ENCODE peak calls at places on chromosomes 16 and 17, in four cellular contexts. M, C, R and Y are unnamed samples.

GRCh38 chr16:2537451-2538379 is at the start of gene PDPK1:
- DNase-seq in M (peak), C (peak), R (peak), Y (peak)

GRCh38 chr16:58518980-58519368 is 3.7 kb downstream of the SETD6 start:
- DNase-seq in M (no peak), C (no peak), R (no peak), Y (no peak)

GRCh38 chr16:89315271-89315670 is 97.8 kb downstream of the ZNF778 start:
- DNase-seq in M (no peak), C (no peak), R (no peak), Y (no peak)

GRCh38 chr16:59067207-59067606 is 333.1 kb upstream of the GOT2 start:
- DNase-seq in M (peak), C (no peak), R (no peak), Y (no peak)

GRCh38 chr17:77269696-77270681 is 129.2 kb downstream of the SEC14L1 start:
- DNase-seq in M (no peak), C (no peak), R (no peak), Y (no peak)

GRCh38 chr16:26777821-26778220 is 288.9 kb upstream of the C16orf82 start:
- DNase-seq in M (no peak), C (no peak), R (no peak), Y (no peak)

GRCh38 chr16:68981971-68982370 is 123.5 kb upstream of the HAS3 start:
- DNase-seq in M (no peak), C (no peak), R (no peak), Y (no peak)

GRCh38 chr16:24013733-24014645 is 178.2 kb downstream of the PRKCB start:
- DNase-seq in M (no peak), C (no peak), R (peak), Y (peak)

GRCh38 chr16:73145166-73145565 is 97.2 kb upstream of the ZFHX3 start:
- DNase-seq in M (no peak), C (no peak), R (no peak), Y (no peak)

GRCh38 chr17:60398227-60398959 is 6.5 kb upstream of the USP32 start:
- DNase-seq in M (no peak), C (no peak), R (no peak), Y (no peak)

GRCh38 chr17:49520386-49521087 is 25.4 kb downstream of the NGFR start:
- DNase-seq in M (no peak), C (no peak), R (no peak), Y (no peak)